ENCODE peak calls at places on chromosomes 5 and 9, in six cellular contexts. One of them, this sample, is unnamed.

GRCh38 chr5:181204561-181205401 is at the start of gene TRIM7:
- DNase-seq in HepG2: no peak
- DNase-seq in GM12878: no peak
- DNase-seq in GM23338: peak; percentile 60
- DNase-seq in K562: peak; percentile 67
- DNase-seq in WTC11: peak; percentile 55
- DNase-seq in this sample: no peak

GRCh38 chr5:173050791-173051190 is 5.4 kb upstream of the CREBRF start:
- DNase-seq in WTC11: no peak
- DNase-seq in K562: no peak
- DNase-seq in GM12878: no peak
- DNase-seq in HepG2: no peak
- DNase-seq in GM23338: no peak
- DNase-seq in this sample: no peak

GRCh38 chr5:6282360-6282759 is 96.0 kb downstream of the MED10 start:
- DNase-seq in HepG2: no peak
- DNase-seq in GM23338: no peak
- DNase-seq in GM12878: no peak
- DNase-seq in K562: no peak
- DNase-seq in WTC11: no peak
- DNase-seq in this sample: no peak

GRCh38 chr9:69325409-69326212 is 596 bp downstream of the ENTREP1 start:
- DNase-seq in GM12878: no peak
- DNase-seq in GM23338: peak; percentile 60
- DNase-seq in HepG2: no peak
- DNase-seq in K562: no peak
- DNase-seq in WTC11: peak; percentile 58
- DNase-seq in this sample: peak; percentile 71

GRCh38 chr9:106450549-106450948 is 412.4 kb upstream of the ZNF462 start:
- DNase-seq in K562: no peak
- DNase-seq in GM12878: no peak
- DNase-seq in WTC11: no peak
- DNase-seq in HepG2: no peak
- DNase-seq in GM23338: no peak
- DNase-seq in this sample: no peak

GRCh38 chr5:150989695-150990094 is 30.7 kb upstream of the GPX3 start:
- DNase-seq in HepG2: no peak
- DNase-seq in K562: peak; percentile 47
- DNase-seq in WTC11: peak; percentile 63
- DNase-seq in GM12878: no peak
- DNase-seq in GM23338: peak; percentile 86
- DNase-seq in this sample: peak; percentile 9

GRCh38 chr9:129697111-129697955 is 31.9 kb downstream of the PRRX2 start:
- DNase-seq in K562: no peak
- DNase-seq in GM12878: no peak
- DNase-seq in WTC11: peak; percentile 44
- DNase-seq in GM23338: peak; percentile 75
- DNase-seq in HepG2: no peak
- DNase-seq in this sample: peak; percentile 80

GRCh38 chr5:154055225-154055624 is 16.5 kb downstream of the MFAP3 start:
- DNase-seq in K562: no peak
- DNase-seq in GM12878: no peak
- DNase-seq in GM23338: no peak
- DNase-seq in WTC11: no peak
- DNase-seq in HepG2: no peak
- DNase-seq in this sample: no peak

GRCh38 chr9:16718296-16718695 is 152.2 kb downstream of the BNC2 start:
- DNase-seq in GM12878: no peak
- DNase-seq in K562: no peak
- DNase-seq in GM23338: no peak
- DNase-seq in HepG2: no peak
- DNase-seq in WTC11: no peak
- DNase-seq in this sample: no peak

GRCh38 chr9:133763272-133764183 is 25.4 kb upstream of the SARDH start:
- DNase-seq in GM12878: no peak
- DNase-seq in K562: no peak
- DNase-seq in HepG2: no peak
- DNase-seq in GM23338: no peak
- DNase-seq in WTC11: no peak
- DNase-seq in this sample: no peak

GRCh38 chr5:172282277-172283019 is 1.1 kb downstream of the UBTD2 start:
- DNase-seq in WTC11: no peak
- DNase-seq in GM12878: no peak
- DNase-seq in HepG2: no peak
- DNase-seq in GM23338: no peak
- DNase-seq in K562: no peak
- DNase-seq in this sample: no peak

GRCh38 chr9:107447834-107448233 is 41.7 kb downstream of the KLF4 start:
- DNase-seq in GM12878: no peak
- DNase-seq in HepG2: no peak
- DNase-seq in K562: no peak
- DNase-seq in GM23338: no peak
- DNase-seq in WTC11: no peak
- DNase-seq in this sample: no peak

GRCh38 chr5:9423611-9424010 is 122.3 kb downstream of the SEMA5A start:
- DNase-seq in GM12878: no peak
- DNase-seq in K562: no peak
- DNase-seq in GM23338: no peak
- DNase-seq in HepG2: no peak
- DNase-seq in WTC11: no peak
- DNase-seq in this sample: no peak

GRCh38 chr9:3527653-3527960 is 1.8 kb upstream of the RFX3 start:
- DNase-seq in HepG2: peak; percentile 3
- DNase-seq in WTC11: no peak
- DNase-seq in GM12878: no peak
- DNase-seq in K562: peak; percentile 30
- DNase-seq in GM23338: no peak
- DNase-seq in this sample: no peak

GRCh38 chr5:170307575-170308465 is 10.2 kb upstream of the LCP2 start:
- DNase-seq in WTC11: no peak
- DNase-seq in GM23338: no peak
- DNase-seq in GM12878: no peak
- DNase-seq in K562: peak; percentile 83
- DNase-seq in HepG2: no peak
- DNase-seq in this sample: no peak

GRCh38 chr9:116094846-116095245 is 58.7 kb upstream of the PAPPA start:
- DNase-seq in WTC11: no peak
- DNase-seq in HepG2: no peak
- DNase-seq in GM12878: no peak
- DNase-seq in GM23338: no peak
- DNase-seq in K562: no peak
- DNase-seq in this sample: no peak

GRCh38 chr9:125767349-125767748 is 20.2 kb downstream of the PBX3 start:
- DNase-seq in GM23338: no peak
- DNase-seq in WTC11: no peak
- DNase-seq in GM12878: no peak
- DNase-seq in HepG2: no peak
- DNase-seq in K562: no peak
- DNase-seq in this sample: no peak

GRCh38 chr5:36199620-36200019 is 42.1 kb downstream of the NADK2 start:
- DNase-seq in K562: no peak
- DNase-seq in GM12878: no peak
- DNase-seq in WTC11: no peak
- DNase-seq in GM23338: no peak
- DNase-seq in HepG2: no peak
- DNase-seq in this sample: no peak

GRCh38 chr5:36205329-36205728 is 36.4 kb downstream of the NADK2 start:
- DNase-seq in HepG2: no peak
- DNase-seq in GM12878: no peak
- DNase-seq in GM23338: no peak
- DNase-seq in WTC11: no peak
- DNase-seq in K562: no peak
- DNase-seq in this sample: no peak

GRCh38 chr5:36202521-36202961 is 39.2 kb downstream of the NADK2 start:
- DNase-seq in WTC11: no peak
- DNase-seq in K562: no peak
- DNase-seq in GM12878: no peak
- DNase-seq in GM23338: no peak
- DNase-seq in HepG2: no peak
- DNase-seq in this sample: no peak

GRCh38 chr5:36198281-36198680 is 43.4 kb downstream of the NADK2 start:
- DNase-seq in HepG2: no peak
- DNase-seq in WTC11: no peak
- DNase-seq in K562: no peak
- DNase-seq in GM12878: no peak
- DNase-seq in GM23338: no peak
- DNase-seq in this sample: no peak

GRCh38 chr5:36200513-36200912 is 41.2 kb downstream of the NADK2 start:
- DNase-seq in HepG2: no peak
- DNase-seq in K562: peak; percentile 11
- DNase-seq in WTC11: no peak
- DNase-seq in GM12878: no peak
- DNase-seq in GM23338: no peak
- DNase-seq in this sample: no peak
- TF ChIP-seq CREB1 in HepG2: no peak
- TF ChIP-seq CREB1 in K562: no peak
- TF ChIP-seq CREB1 in WTC11: no peak
- TF ChIP-seq CREB1 in GM12878: no peak
- TF ChIP-seq CREB1 in GM23338: no peak
- TF ChIP-seq CREB1 in this sample: no peak

GRCh38 chr5:111806753-111807152 is 49.8 kb upstream of the NREP start:
- DNase-seq in GM23338: no peak
- DNase-seq in HepG2: no peak
- DNase-seq in WTC11: no peak
- DNase-seq in GM12878: no peak
- DNase-seq in K562: no peak
- DNase-seq in this sample: no peak
- TF ChIP-seq CREB1 in GM23338: no peak
- TF ChIP-seq CREB1 in HepG2: no peak
- TF ChIP-seq CREB1 in WTC11: no peak
- TF ChIP-seq CREB1 in GM12878: no peak
- TF ChIP-seq CREB1 in K562: no peak
- TF ChIP-seq CREB1 in this sample: no peak

GRCh38 chr9:91386765-91387164 is 25.0 kb upstream of the AUH start:
- DNase-seq in K562: no peak
- DNase-seq in WTC11: no peak
- DNase-seq in HepG2: no peak
- DNase-seq in GM12878: no peak
- DNase-seq in GM23338: no peak
- DNase-seq in this sample: no peak

GRCh38 chr9:91379461-91379860 is 17.7 kb upstream of the AUH start:
- DNase-seq in GM12878: no peak
- DNase-seq in GM23338: no peak
- DNase-seq in K562: no peak
- DNase-seq in HepG2: no peak
- DNase-seq in WTC11: no peak
- DNase-seq in this sample: no peak

GRCh38 chr9:91382298-91382697 is 20.6 kb upstream of the AUH start:
- DNase-seq in GM12878: no peak
- DNase-seq in HepG2: no peak
- DNase-seq in WTC11: no peak
- DNase-seq in K562: no peak
- DNase-seq in GM23338: no peak
- DNase-seq in this sample: no peak

GRCh38 chr9:91384954-91385353 is 23.2 kb upstream of the AUH start:
- DNase-seq in K562: no peak
- DNase-seq in HepG2: no peak
- DNase-seq in GM23338: no peak
- DNase-seq in GM12878: no peak
- DNase-seq in WTC11: no peak
- DNase-seq in this sample: no peak

GRCh38 chr9:91383577-91383976 is 21.9 kb upstream of the AUH start:
- DNase-seq in WTC11: no peak
- DNase-seq in HepG2: no peak
- DNase-seq in K562: no peak
- DNase-seq in GM23338: no peak
- DNase-seq in GM12878: no peak
- DNase-seq in this sample: no peak
- TF ChIP-seq CREB1 in WTC11: no peak
- TF ChIP-seq CREB1 in HepG2: no peak
- TF ChIP-seq CREB1 in K562: no peak
- TF ChIP-seq CREB1 in GM23338: no peak
- TF ChIP-seq CREB1 in GM12878: no peak
- TF ChIP-seq CREB1 in this sample: no peak

GRCh38 chr9:93123561-93124283 is 10.3 kb downstream of the NINJ1 start:
- DNase-seq in GM12878: no peak
- DNase-seq in HepG2: no peak
- DNase-seq in WTC11: no peak
- DNase-seq in K562: no peak
- DNase-seq in GM23338: no peak
- DNase-seq in this sample: no peak
- TF ChIP-seq CREB1 in GM12878: no peak
- TF ChIP-seq CREB1 in HepG2: no peak
- TF ChIP-seq CREB1 in WTC11: no peak
- TF ChIP-seq CREB1 in K562: no peak
- TF ChIP-seq CREB1 in GM23338: no peak
- TF ChIP-seq CREB1 in this sample: no peak

DNA sequence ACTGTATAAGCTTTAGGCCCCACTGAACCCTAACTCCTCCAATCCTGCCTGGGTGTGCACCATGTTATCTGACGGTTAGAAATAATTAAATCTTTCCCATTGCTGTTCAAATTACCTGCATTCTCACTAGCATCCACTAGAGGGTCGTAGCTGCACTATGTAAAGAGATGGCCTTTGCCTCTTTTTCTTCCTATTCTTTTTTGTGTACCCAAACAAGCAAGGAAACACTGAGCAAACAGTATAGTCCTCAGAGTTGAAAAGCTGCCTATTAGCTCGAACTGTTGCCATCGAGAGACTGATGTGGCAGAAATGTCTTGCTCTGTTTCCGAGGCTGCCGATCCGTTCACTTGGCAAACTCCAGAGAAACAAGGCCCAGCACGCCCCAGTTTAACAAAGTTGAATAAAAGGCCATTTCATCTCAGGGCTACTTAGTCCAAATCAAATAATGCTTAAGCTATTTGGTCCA is 163.8 kb upstream of the TRPM3 start:
- DNase-seq in GM23338: peak; percentile 91
- DNase-seq in GM12878: no peak
- DNase-seq in HepG2: peak; percentile 62
- DNase-seq in K562: peak; percentile 56
- DNase-seq in WTC11: peak; percentile 24
- DNase-seq in this sample: peak; percentile 65
- TF ChIP-seq CREB1 in GM23338: no peak
- TF ChIP-seq CREB1 in GM12878: no peak
- TF ChIP-seq CREB1 in HepG2: no peak
- TF ChIP-seq CREB1 in K562: no peak
- TF ChIP-seq CREB1 in WTC11: no peak
- TF ChIP-seq CREB1 in this sample: no peak

GRCh38 chr5:118996098-118996497 is 7.8 kb upstream of the DTWD2 start:
- DNase-seq in GM12878: no peak
- DNase-seq in HepG2: no peak
- DNase-seq in K562: no peak
- DNase-seq in WTC11: no peak
- DNase-seq in GM23338: no peak
- DNase-seq in this sample: no peak

DNA sequence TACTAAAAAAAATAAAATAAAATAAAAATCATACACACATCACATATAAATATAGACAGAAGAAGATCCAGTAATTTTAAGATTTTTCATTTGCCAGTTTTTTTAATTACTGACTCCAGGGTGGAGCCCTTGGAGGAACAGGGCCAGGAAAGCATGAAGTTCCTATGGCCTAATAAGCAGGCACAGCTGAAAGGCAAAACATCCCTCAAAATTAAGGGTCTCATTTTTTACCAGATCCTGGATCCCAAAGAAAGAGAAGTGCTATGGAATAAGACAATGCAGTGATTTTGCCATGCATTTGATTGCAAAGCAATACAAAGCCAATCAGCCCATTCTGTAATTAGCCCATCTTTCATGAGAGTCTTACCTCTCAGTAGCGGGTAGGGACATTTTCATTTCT is 11.3 kb upstream of the DTWD2 start:
- DNase-seq in GM12878: no peak
- DNase-seq in K562: no peak
- DNase-seq in WTC11: no peak
- DNase-seq in HepG2: no peak
- DNase-seq in GM23338: no peak
- DNase-seq in this sample: no peak
- TF ChIP-seq CREB1 in GM12878: no peak
- TF ChIP-seq CREB1 in K562: no peak
- TF ChIP-seq CREB1 in WTC11: no peak
- TF ChIP-seq CREB1 in HepG2: no peak
- TF ChIP-seq CREB1 in GM23338: no peak
- TF ChIP-seq CREB1 in this sample: no peak

This sample was measured in H1.